ENCODE peak calls at places on chromosome 21, in eight cellular contexts. K is stimulated activated CD8-positive, alpha-beta memory T cell treated with anti-CD3 and anti-CD28 coated beads, Interleukin-12 subunit alpha, Interleukin-12 subunit beta, amount 100 ng/mL, for 4 hours; B is heart left ventricle; M is EH; S is fibroblast of the conjunctiva; U is T-helper 9 cell; D is activated CD8-positive, alpha-beta memory T cell treated with anti-CD3 and anti-CD28 coated beads, Interleukin-2, amount 10 ng/mL, durations not matched to agents 7 days and 5 days; H is neural progenitor cell. V is an unnamed sample.

GRCh38 chr21:37914211-37914900 is 1.9 kb downstream of the KCNJ6 start:
- DNase-seq in K (no peak), B (no peak), M (peak; percentile 35), S (no peak), U (no peak), D (no peak), H (peak; percentile 85), V (no peak)

GRCh38 chr21:19261731-19262367 is 858.3 kb upstream of the TMPRSS15 start:
- DNase-seq in K (no peak), B (no peak), M (no peak), S (no peak), U (no peak), D (no peak), H (no peak), V (no peak)

GRCh38 chr21:35575280-35575915 is 484.9 kb downstream of the SETD4 start:
- DNase-seq in K (no peak), B (no peak), M (peak; percentile 96), S (no peak), U (no peak), D (no peak), H (no peak), V (no peak)

GRCh38 chr21:30439975-30440374 is at the start of gene KRTAP15-1:
- DNase-seq in K (no peak), B (no peak), M (no peak), S (no peak), U (no peak), D (no peak), H (no peak), V (no peak)

GRCh38 chr21:45982256-45982757 is 737 bp downstream of the COL6A1 start:
- DNase-seq in K (no peak), B (peak; percentile 74), M (peak; percentile 36), S (no peak), U (no peak), D (no peak), H (peak; percentile 54), V (no peak)

GRCh38 chr21:24716306-24716918 is 890.9 kb downstream of the MRPL39 start:
- DNase-seq in K (no peak), B (no peak), M (no peak), S (no peak), U (no peak), D (no peak), H (no peak), V (no peak)

GRCh38 chr21:45594721-45595489 is 48.6 kb upstream of the PCBP3 start:
- DNase-seq in K (no peak), B (no peak), M (no peak), S (no peak), U (no peak), D (no peak), H (no peak), V (no peak)

GRCh38 chr21:41222247-41223068 is 54.5 kb downstream of the BACE2 start:
- DNase-seq in K (no peak), B (no peak), M (no peak), S (no peak), U (no peak), D (no peak), H (no peak), V (no peak)

GRCh38 chr21:31363720-31364119 is 19.7 kb upstream of the TIAM1 start:
- DNase-seq in K (no peak), B (no peak), M (no peak), S (no peak), U (no peak), D (peak; percentile 55), H (no peak), V (no peak)

GRCh38 chr21:45698493-45698947 is 55.0 kb downstream of the PCBP3 start:
- DNase-seq in K (no peak), B (peak; percentile 69), M (peak; percentile 88), S (peak; percentile 93), U (no peak), D (no peak), H (no peak), V (peak; percentile 77)

GRCh38 chr21:29192999-29193563 is 62.6 kb downstream of the MAP3K7CL start:
- DNase-seq in K (no peak), B (no peak), M (peak; percentile 75), S (no peak), U (no peak), D (no peak), H (no peak), V (no peak)

GRCh38 chr21:17045214-17045835 is 467.5 kb upstream of the CXADR start:
- DNase-seq in K (no peak), B (no peak), M (no peak), S (peak; percentile 13), U (no peak), D (no peak), H (no peak), V (no peak)

GRCh38 chr21:37564924-37565529 is 198.5 kb downstream of the DYRK1A start:
- DNase-seq in K (no peak), B (no peak), M (peak; percentile 29), S (no peak), U (no peak), D (no peak), H (peak; percentile 42), V (peak; percentile 62)

GRCh38 chr21:39867198-39867650 is at the start of gene PCP4:
- DNase-seq in K (no peak), B (no peak), M (peak; percentile 11), S (peak; percentile 4), U (no peak), D (peak; percentile 45), H (peak; percentile 93), V (peak; percentile 49)

GRCh38 chr21:31476551-31477120 is 132.6 kb upstream of the TIAM1 start:
- DNase-seq in K (no peak), B (no peak), M (no peak), S (peak; percentile 3), U (no peak), D (no peak), H (no peak), V (no peak)

GRCh38 chr21:25330266-25330665 is 277.0 kb downstream of the MRPL39 start:
- DNase-seq in K (no peak), B (no peak), M (no peak), S (peak; percentile 47), U (no peak), D (no peak), H (no peak), V (no peak)

GRCh38 chr21:39314155-39315027 is 959 bp upstream of the BRWD1 start:
- DNase-seq in K (no peak), B (peak; percentile 77), M (peak; percentile 76), S (peak; percentile 28), U (peak; percentile 7), D (peak; percentile 75), H (no peak), V (peak; percentile 51)

GRCh38 chr21:38819719-38820147 is 14.0 kb downstream of the ETS2 start:
- DNase-seq in K (no peak), B (no peak), M (peak; percentile 82), S (no peak), U (no peak), D (no peak), H (no peak), V (no peak)

GRCh38 chr21:41952568-41953248 is 1.1 kb downstream of the C2CD2 start:
- DNase-seq in K (no peak), B (no peak), M (no peak), S (no peak), U (no peak), D (no peak), H (peak; percentile 34), V (no peak)

GRCh38 chr21:34679056-34679455 is 10.3 kb downstream of the CLIC6 start:
- DNase-seq in K (no peak), B (no peak), M (no peak), S (no peak), U (no peak), D (no peak), H (no peak), V (no peak)

GRCh38 chr21:29376556-29376955 is 77.8 kb downstream of the BACH1 start:
- DNase-seq in K (no peak), B (peak; percentile 53), M (peak; percentile 50), S (no peak), U (peak; percentile 7), D (peak; percentile 71), H (peak; percentile 70), V (peak; percentile 58)

GRCh38 chr21:28150778-28151177 is 841.9 kb downstream of the LTN1 start:
- DNase-seq in K (no peak), B (no peak), M (peak; percentile 29), S (no peak), U (no peak), D (no peak), H (no peak), V (no peak)

GRCh38 chr21:34894401-34894800 is 154.7 kb downstream of the RUNX1 start:
- DNase-seq in K (no peak), B (no peak), M (no peak), S (no peak), U (no peak), D (no peak), H (no peak), V (no peak)

GRCh38 chr21:31855180-31855579 is 17.6 kb upstream of the HUNK start:
- DNase-seq in K (no peak), B (no peak), M (peak; percentile 21), S (no peak), U (no peak), D (no peak), H (no peak), V (no peak)

GRCh38 chr21:27155130-27155500 is 188.2 kb upstream of the ADAMTS5 start:
- DNase-seq in K (no peak), B (no peak), M (no peak), S (no peak), U (no peak), D (no peak), H (no peak), V (no peak)

GRCh38 chr21:15552914-15553491 is 176.8 kb upstream of the USP25 start:
- DNase-seq in K (no peak), B (no peak), M (peak; percentile 7), S (peak; percentile 0), U (no peak), D (no peak), H (no peak), V (no peak)

GRCh38 chr21:26171310-26172100 is 935 bp upstream of the APP start:
- DNase-seq in K (no peak), B (no peak), M (no peak), S (no peak), U (no peak), D (no peak), H (no peak), V (no peak)

GRCh38 chr21:37737497-37737896 is 178.8 kb downstream of the KCNJ6 start:
- DNase-seq in K (no peak), B (no peak), M (no peak), S (no peak), U (no peak), D (no peak), H (no peak), V (no peak)

GRCh38 chr21:36709030-36709867 is 10.3 kb downstream of the SIM2 start:
- DNase-seq in K (no peak), B (no peak), M (no peak), S (no peak), U (no peak), D (no peak), H (peak; percentile 49), V (no peak)

GRCh38 chr21:18603246-18603645 is 199.7 kb upstream of the TMPRSS15 start:
- DNase-seq in K (no peak), B (no peak), M (no peak), S (no peak), U (no peak), D (no peak), H (no peak), V (no peak)

GRCh38 chr21:44854391-44854663 is 19.2 kb downstream of the PTTG1IP start:
- DNase-seq in K (no peak), B (no peak), M (no peak), S (no peak), U (no peak), D (no peak), H (no peak), V (no peak)

GRCh38 chr21:42232176-42232825 is 13.4 kb downstream of the ABCG1 start:
- DNase-seq in K (no peak), B (no peak), M (no peak), S (no peak), U (no peak), D (no peak), H (no peak), V (no peak)

GRCh38 chr21:46559291-46559983 is 45.4 kb downstream of the S100B start:
- DNase-seq in K (peak; percentile 41), B (no peak), M (no peak), S (no peak), U (peak; percentile 32), D (peak; percentile 79), H (no peak), V (no peak)

GRCh38 chr21:32206631-32207030 is 72.2 kb downstream of the MIS18A start:
- DNase-seq in K (no peak), B (no peak), M (no peak), S (no peak), U (no peak), D (no peak), H (no peak), V (no peak)

V was measured in adrenal gland.